ENCODE peak calls at places on chromosomes 12 and 14, in ten cellular contexts. One of them, this sample, is unnamed.

GRCh38 chr14:42028607-42029006 is 421.9 kb downstream of the LRFN5 start:
- DNase-seq in kidney: no peak
- DNase-seq in HFFc6: no peak
- DNase-seq in MM.1S: no peak
- DNase-seq in foreskin keratinocyte: no peak
- DNase-seq in tibial nerve: no peak
- DNase-seq in endothelial cell: no peak
- DNase-seq in foreskin fibroblast: no peak
- DNase-seq in hepatocyte: no peak
- DNase-seq in progenitor cell of endocrine pancreas: no peak
- DNase-seq in this sample: no peak

GRCh38 chr14:89185919-89186849 is 230.8 kb downstream of the FOXN3 start:
- DNase-seq in kidney: no peak
- DNase-seq in HFFc6: peak; percentile 89
- DNase-seq in MM.1S: no peak
- DNase-seq in foreskin keratinocyte: peak; percentile 91
- DNase-seq in tibial nerve: no peak
- DNase-seq in endothelial cell: no peak
- DNase-seq in foreskin fibroblast: peak; percentile 35
- DNase-seq in hepatocyte: peak; percentile 68
- DNase-seq in progenitor cell of endocrine pancreas: no peak
- DNase-seq in this sample: no peak

GRCh38 chr14:59464651-59465569 is at the start of gene GPR135:
- DNase-seq in kidney: peak; percentile 90
- DNase-seq in HFFc6: peak; percentile 30
- DNase-seq in MM.1S: peak; percentile 22
- DNase-seq in foreskin keratinocyte: peak; percentile 31
- DNase-seq in tibial nerve: peak; percentile 40
- DNase-seq in endothelial cell: peak; percentile 66
- DNase-seq in foreskin fibroblast: peak; percentile 35
- DNase-seq in hepatocyte: peak; percentile 81
- DNase-seq in progenitor cell of endocrine pancreas: peak; percentile 67
- DNase-seq in this sample: peak; percentile 80

GRCh38 chr12:57730336-57731067 is 8.0 kb downstream of the AGAP2 start:
- DNase-seq in kidney: no peak
- DNase-seq in HFFc6: no peak
- DNase-seq in MM.1S: no peak
- DNase-seq in foreskin keratinocyte: no peak
- DNase-seq in tibial nerve: no peak
- DNase-seq in endothelial cell: no peak
- DNase-seq in foreskin fibroblast: no peak
- DNase-seq in hepatocyte: no peak
- DNase-seq in progenitor cell of endocrine pancreas: no peak
- DNase-seq in this sample: no peak

GRCh38 chr12:51890511-51891171 is 2.7 kb downstream of the ANKRD33 start:
- DNase-seq in kidney: no peak
- DNase-seq in HFFc6: no peak
- DNase-seq in MM.1S: no peak
- DNase-seq in foreskin keratinocyte: no peak
- DNase-seq in tibial nerve: no peak
- DNase-seq in endothelial cell: no peak
- DNase-seq in foreskin fibroblast: no peak
- DNase-seq in hepatocyte: no peak
- DNase-seq in progenitor cell of endocrine pancreas: no peak
- DNase-seq in this sample: no peak

GRCh38 chr12:20463920-20464524 is 95.7 kb downstream of the PDE3A start:
- DNase-seq in kidney: no peak
- DNase-seq in HFFc6: peak; percentile 16
- DNase-seq in MM.1S: peak; percentile 26
- DNase-seq in foreskin keratinocyte: peak; percentile 1
- DNase-seq in tibial nerve: no peak
- DNase-seq in endothelial cell: no peak
- DNase-seq in foreskin fibroblast: no peak
- DNase-seq in hepatocyte: peak; percentile 17
- DNase-seq in progenitor cell of endocrine pancreas: no peak
- DNase-seq in this sample: peak; percentile 7

GRCh38 chr12:132427177-132427725 is 62.7 kb upstream of the FBRSL1 start:
- DNase-seq in kidney: no peak
- DNase-seq in HFFc6: no peak
- DNase-seq in MM.1S: no peak
- DNase-seq in foreskin keratinocyte: no peak
- DNase-seq in tibial nerve: no peak
- DNase-seq in endothelial cell: no peak
- DNase-seq in foreskin fibroblast: no peak
- DNase-seq in hepatocyte: no peak
- DNase-seq in progenitor cell of endocrine pancreas: no peak
- DNase-seq in this sample: no peak

GRCh38 chr12:117090388-117090787 is 8.8 kb downstream of the TESC start:
- DNase-seq in kidney: no peak
- DNase-seq in HFFc6: no peak
- DNase-seq in MM.1S: no peak
- DNase-seq in foreskin keratinocyte: no peak
- DNase-seq in tibial nerve: no peak
- DNase-seq in endothelial cell: no peak
- DNase-seq in foreskin fibroblast: no peak
- DNase-seq in hepatocyte: no peak
- DNase-seq in progenitor cell of endocrine pancreas: no peak
- DNase-seq in this sample: no peak

DNA sequence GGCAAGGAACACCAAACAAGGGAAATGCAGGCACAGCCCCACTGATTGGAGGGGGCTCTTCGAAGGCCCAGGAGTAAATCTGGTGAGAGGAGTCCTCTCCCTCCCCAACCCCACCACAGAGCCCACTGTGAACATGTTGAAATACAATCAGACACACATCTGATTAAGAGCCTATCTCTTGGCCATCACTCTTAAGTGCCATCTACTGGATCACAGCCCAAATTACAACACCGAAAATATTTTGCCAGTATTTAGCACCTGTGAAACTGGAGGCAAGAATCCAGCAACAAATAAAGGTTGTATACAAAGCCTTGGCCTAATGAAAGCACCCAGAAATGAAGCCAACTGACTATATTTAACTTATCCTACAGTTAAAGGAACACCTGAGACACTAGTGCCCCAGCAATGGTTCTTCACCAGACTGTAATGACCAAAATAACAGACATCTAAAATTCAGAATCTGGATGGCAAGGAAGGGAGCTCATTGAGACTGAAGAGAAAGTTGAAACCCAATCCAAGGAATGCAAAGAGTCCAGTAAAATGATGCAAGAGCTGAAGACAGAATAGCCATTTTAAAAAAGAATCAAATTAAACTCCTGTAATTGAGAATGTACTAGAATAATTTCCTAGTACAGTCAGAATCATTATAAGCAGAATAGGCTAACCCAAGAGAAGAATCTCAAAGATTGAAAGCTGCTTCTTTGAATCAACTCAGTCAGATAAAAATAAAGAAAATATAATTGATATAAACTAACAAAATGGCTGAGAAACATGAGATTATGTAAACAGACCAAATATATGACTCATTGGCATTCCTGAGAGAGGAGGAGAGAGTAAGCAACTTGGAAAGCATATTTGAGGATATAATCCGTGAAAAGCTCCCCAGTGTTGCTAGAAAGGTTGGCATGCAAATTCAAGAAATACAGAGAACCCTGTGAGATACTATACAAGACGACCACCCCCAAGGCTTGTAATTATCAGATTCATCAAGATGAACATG is 1117.0 kb downstream of the FLRT2 start:
- DNase-seq in kidney: no peak
- DNase-seq in HFFc6: peak; percentile 56
- DNase-seq in MM.1S: peak; percentile 36
- DNase-seq in foreskin keratinocyte: peak; percentile 26
- DNase-seq in tibial nerve: no peak
- DNase-seq in endothelial cell: no peak
- DNase-seq in foreskin fibroblast: peak; percentile 9
- DNase-seq in hepatocyte: no peak
- DNase-seq in progenitor cell of endocrine pancreas: no peak
- DNase-seq in this sample: no peak
- TF ChIP-seq CTCF in kidney: no peak
- TF ChIP-seq CTCF in HFFc6: peak; percentile 51
- TF ChIP-seq CTCF in MM.1S: peak; percentile 51
- TF ChIP-seq CTCF in foreskin keratinocyte: peak; percentile 53
- TF ChIP-seq CTCF in tibial nerve: no peak
- TF ChIP-seq CTCF in endothelial cell: no peak
- TF ChIP-seq CTCF in foreskin fibroblast: no peak
- TF ChIP-seq CTCF in hepatocyte: no peak
- TF ChIP-seq CTCF in progenitor cell of endocrine pancreas: no peak
- TF ChIP-seq CTCF in this sample: peak; percentile 17

DNA sequence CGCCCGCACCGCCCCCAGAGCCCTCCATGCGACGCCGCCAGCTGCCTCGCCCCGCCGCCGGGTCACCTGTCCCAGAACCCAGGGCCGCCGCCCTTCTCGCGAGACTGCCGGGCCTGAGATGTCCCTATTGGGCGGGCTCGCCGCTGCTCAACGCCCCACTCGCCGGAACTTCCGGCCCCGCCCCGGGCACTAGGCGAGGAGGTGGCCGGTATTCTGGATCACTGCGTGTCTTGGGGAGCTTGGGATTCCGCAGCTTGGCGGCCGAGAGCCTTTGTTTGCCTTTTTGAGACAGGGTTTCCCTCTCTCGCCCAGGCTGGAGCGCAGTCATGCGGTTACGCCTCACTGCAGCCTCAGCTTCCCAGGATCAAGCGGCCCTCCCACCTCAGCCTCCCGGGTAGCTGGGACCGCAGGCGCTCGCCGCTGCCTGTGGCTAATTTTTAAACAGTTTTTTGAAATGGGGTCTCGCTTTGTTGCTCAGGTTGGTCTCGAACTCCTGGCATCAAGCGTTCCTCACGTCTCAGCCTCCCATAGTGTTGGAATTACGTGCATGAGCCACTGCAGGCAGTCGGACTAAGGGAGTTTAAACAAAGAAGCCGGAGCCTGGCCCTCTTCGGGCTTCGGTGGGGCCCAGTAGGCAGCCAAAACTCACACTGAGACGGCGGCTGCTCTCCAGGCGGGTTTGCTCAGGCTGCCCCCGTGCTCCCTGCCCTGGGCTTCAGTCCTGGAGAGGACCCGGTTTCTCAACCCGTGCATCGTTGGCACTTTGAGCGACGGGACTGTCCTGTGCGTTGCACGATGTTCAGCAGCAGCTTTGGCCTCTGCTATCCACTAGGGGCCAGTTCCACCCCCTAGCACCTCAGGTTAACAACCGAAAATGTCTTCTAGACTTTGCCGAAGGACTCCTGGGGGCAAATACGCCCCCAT is at the start of gene SLC15A4:
- DNase-seq in kidney: peak; percentile 99
- DNase-seq in HFFc6: peak; percentile 87
- DNase-seq in MM.1S: peak; percentile 87
- DNase-seq in foreskin keratinocyte: peak; percentile 79
- DNase-seq in tibial nerve: peak; percentile 94
- DNase-seq in endothelial cell: peak; percentile 78
- DNase-seq in foreskin fibroblast: peak; percentile 91
- DNase-seq in hepatocyte: peak; percentile 98
- DNase-seq in progenitor cell of endocrine pancreas: peak; percentile 95
- DNase-seq in this sample: peak; percentile 97
- TF ChIP-seq CTCF in kidney: no peak
- TF ChIP-seq CTCF in HFFc6: peak; percentile 25
- TF ChIP-seq CTCF in MM.1S: no peak
- TF ChIP-seq CTCF in foreskin keratinocyte: peak; percentile 23
- TF ChIP-seq CTCF in tibial nerve: no peak
- TF ChIP-seq CTCF in endothelial cell: no peak
- TF ChIP-seq CTCF in foreskin fibroblast: peak; percentile 37
- TF ChIP-seq CTCF in hepatocyte: no peak
- TF ChIP-seq CTCF in progenitor cell of endocrine pancreas: peak; percentile 22
- TF ChIP-seq CTCF in this sample: peak; percentile 26

GRCh38 chr14:60515696-60516284 is 6.8 kb downstream of the SIX6 start:
- DNase-seq in kidney: no peak
- DNase-seq in HFFc6: no peak
- DNase-seq in MM.1S: no peak
- DNase-seq in foreskin keratinocyte: no peak
- DNase-seq in tibial nerve: no peak
- DNase-seq in endothelial cell: peak; percentile 35
- DNase-seq in foreskin fibroblast: no peak
- DNase-seq in hepatocyte: no peak
- DNase-seq in progenitor cell of endocrine pancreas: peak; percentile 31
- DNase-seq in this sample: peak; percentile 13

GRCh38 chr14:60510976-60511599 is 2.1 kb downstream of the SIX6 start:
- DNase-seq in kidney: no peak
- DNase-seq in HFFc6: no peak
- DNase-seq in MM.1S: no peak
- DNase-seq in foreskin keratinocyte: no peak
- DNase-seq in tibial nerve: no peak
- DNase-seq in endothelial cell: no peak
- DNase-seq in foreskin fibroblast: no peak
- DNase-seq in hepatocyte: no peak
- DNase-seq in progenitor cell of endocrine pancreas: no peak
- DNase-seq in this sample: no peak

GRCh38 chr14:60515244-60515695 is 6.3 kb downstream of the SIX6 start:
- DNase-seq in kidney: no peak
- DNase-seq in HFFc6: no peak
- DNase-seq in MM.1S: no peak
- DNase-seq in foreskin keratinocyte: no peak
- DNase-seq in tibial nerve: no peak
- DNase-seq in endothelial cell: peak; percentile 50
- DNase-seq in foreskin fibroblast: no peak
- DNase-seq in hepatocyte: peak; percentile 24
- DNase-seq in progenitor cell of endocrine pancreas: no peak
- DNase-seq in this sample: no peak

GRCh38 chr14:60512952-60513554 is 4.1 kb downstream of the SIX6 start:
- DNase-seq in kidney: no peak
- DNase-seq in HFFc6: no peak
- DNase-seq in MM.1S: no peak
- DNase-seq in foreskin keratinocyte: no peak
- DNase-seq in tibial nerve: no peak
- DNase-seq in endothelial cell: no peak
- DNase-seq in foreskin fibroblast: no peak
- DNase-seq in hepatocyte: no peak
- DNase-seq in progenitor cell of endocrine pancreas: no peak
- DNase-seq in this sample: no peak

DNA sequence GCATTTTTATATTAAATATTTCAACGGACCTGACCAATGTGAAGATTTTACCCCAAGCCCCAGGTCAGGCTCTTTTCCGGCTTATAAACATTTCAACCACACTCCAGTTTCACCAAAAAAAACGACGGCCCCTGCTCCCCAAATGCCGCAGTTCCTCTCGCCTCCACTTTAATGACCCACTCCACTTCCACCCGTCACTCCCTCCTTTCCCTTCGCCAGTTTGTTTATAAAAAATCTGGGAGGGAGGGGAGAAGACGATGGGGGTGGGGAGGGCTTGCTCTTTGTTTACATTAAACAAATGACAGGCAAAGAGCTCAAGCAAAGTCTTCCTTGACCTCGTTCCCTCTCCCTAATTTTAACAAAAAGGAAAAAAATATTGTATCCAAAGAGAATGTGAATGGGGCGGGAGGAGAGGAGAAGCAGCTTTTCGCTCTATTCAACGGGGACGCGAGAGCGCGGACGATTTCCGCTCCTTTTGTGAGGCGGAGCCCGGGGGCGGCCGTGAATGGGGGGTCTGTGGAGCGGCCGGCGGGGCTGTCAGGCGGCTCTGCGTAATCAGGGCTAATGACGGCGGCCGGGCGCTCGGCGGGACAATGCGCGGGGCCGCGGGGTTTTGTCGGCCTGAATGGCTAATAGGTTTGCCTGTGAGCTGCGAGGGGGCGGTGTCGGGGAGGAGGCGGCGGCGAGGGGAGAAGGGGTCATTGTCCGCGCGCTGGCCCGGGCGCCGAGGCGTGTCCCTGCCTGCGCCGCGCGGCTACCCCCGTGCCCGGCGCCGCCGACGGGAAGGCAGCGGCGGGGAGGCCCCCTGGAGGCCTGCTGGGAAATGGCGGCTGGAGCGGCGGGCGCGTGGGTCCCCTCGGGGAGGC is 5.7 kb downstream of the SIX6 start:
- DNase-seq in kidney: no peak
- DNase-seq in HFFc6: no peak
- DNase-seq in MM.1S: no peak
- DNase-seq in foreskin keratinocyte: no peak
- DNase-seq in tibial nerve: no peak
- DNase-seq in endothelial cell: peak; percentile 85
- DNase-seq in foreskin fibroblast: no peak
- DNase-seq in hepatocyte: peak; percentile 57
- DNase-seq in progenitor cell of endocrine pancreas: peak; percentile 61
- DNase-seq in this sample: peak; percentile 56
- TF ChIP-seq CTCF in kidney: no peak
- TF ChIP-seq CTCF in HFFc6: no peak
- TF ChIP-seq CTCF in MM.1S: peak; percentile 25
- TF ChIP-seq CTCF in foreskin keratinocyte: peak; percentile 55
- TF ChIP-seq CTCF in tibial nerve: peak; percentile 48
- TF ChIP-seq CTCF in endothelial cell: peak; percentile 78
- TF ChIP-seq CTCF in foreskin fibroblast: no peak
- TF ChIP-seq CTCF in hepatocyte: peak; percentile 32
- TF ChIP-seq CTCF in progenitor cell of endocrine pancreas: peak; percentile 75
- TF ChIP-seq CTCF in this sample: peak; percentile 41

GRCh38 chr12:127107744-127108143 is 1159.2 kb upstream of the TMEM132C start:
- DNase-seq in kidney: no peak
- DNase-seq in HFFc6: peak; percentile 12
- DNase-seq in MM.1S: peak; percentile 26
- DNase-seq in foreskin keratinocyte: peak; percentile 88
- DNase-seq in tibial nerve: no peak
- DNase-seq in endothelial cell: no peak
- DNase-seq in foreskin fibroblast: peak; percentile 22
- DNase-seq in hepatocyte: no peak
- DNase-seq in progenitor cell of endocrine pancreas: no peak
- DNase-seq in this sample: no peak

GRCh38 chr12:127113945-127114344 is 1153.0 kb upstream of the TMEM132C start:
- DNase-seq in kidney: no peak
- DNase-seq in HFFc6: no peak
- DNase-seq in MM.1S: no peak
- DNase-seq in foreskin keratinocyte: no peak
- DNase-seq in tibial nerve: no peak
- DNase-seq in endothelial cell: no peak
- DNase-seq in foreskin fibroblast: no peak
- DNase-seq in hepatocyte: no peak
- DNase-seq in progenitor cell of endocrine pancreas: no peak
- DNase-seq in this sample: no peak

GRCh38 chr12:127106723-127107122 is 1160.2 kb upstream of the TMEM132C start:
- DNase-seq in kidney: no peak
- DNase-seq in HFFc6: no peak
- DNase-seq in MM.1S: no peak
- DNase-seq in foreskin keratinocyte: no peak
- DNase-seq in tibial nerve: no peak
- DNase-seq in endothelial cell: no peak
- DNase-seq in foreskin fibroblast: no peak
- DNase-seq in hepatocyte: no peak
- DNase-seq in progenitor cell of endocrine pancreas: no peak
- DNase-seq in this sample: no peak

DNA sequence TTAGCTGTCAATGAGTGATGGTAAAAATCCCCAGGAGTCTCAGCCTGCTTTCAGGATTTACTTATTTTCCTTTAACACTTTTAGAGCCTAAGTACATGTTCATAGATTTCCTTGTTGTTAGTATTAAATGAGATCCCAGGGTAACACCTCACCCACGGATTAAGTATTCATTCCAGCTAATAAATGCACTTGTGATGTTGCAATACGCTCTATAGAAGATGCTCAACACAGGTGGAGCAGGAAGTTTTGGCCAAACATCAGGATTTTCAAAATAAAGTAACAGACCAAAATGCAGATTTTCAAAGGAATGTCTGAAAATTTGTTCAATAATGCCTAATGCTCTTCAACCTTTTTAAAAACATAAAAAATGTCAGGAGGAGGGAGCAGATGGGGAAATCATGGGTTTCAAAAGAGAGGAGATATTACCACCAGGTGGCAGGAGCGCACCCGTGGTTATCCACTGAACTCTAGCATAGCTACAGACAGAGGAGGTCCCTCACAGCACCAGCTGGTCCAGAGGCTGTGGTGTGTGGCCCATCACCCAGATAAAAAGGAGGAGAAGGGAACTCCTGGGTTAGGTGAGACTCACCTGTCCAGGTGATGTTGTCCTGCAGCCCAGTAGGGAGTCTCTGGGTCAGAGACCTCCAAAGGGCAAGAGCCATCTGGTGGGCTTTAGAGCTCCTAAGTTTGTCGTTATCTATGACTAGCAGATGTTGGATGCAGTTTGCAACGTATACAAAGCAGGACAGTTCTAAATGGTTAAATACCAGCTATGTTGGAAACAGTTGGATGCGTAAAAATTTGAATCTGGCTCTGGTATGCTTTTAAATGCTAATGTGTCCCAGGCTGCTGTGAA is 1158.4 kb upstream of the TMEM132C start:
- DNase-seq in kidney: no peak
- DNase-seq in HFFc6: peak; percentile 61
- DNase-seq in MM.1S: peak; percentile 14
- DNase-seq in foreskin keratinocyte: peak; percentile 59
- DNase-seq in tibial nerve: peak; percentile 18
- DNase-seq in endothelial cell: no peak
- DNase-seq in foreskin fibroblast: peak; percentile 62
- DNase-seq in hepatocyte: peak; percentile 79
- DNase-seq in progenitor cell of endocrine pancreas: peak; percentile 17
- DNase-seq in this sample: peak; percentile 28
- TF ChIP-seq CTCF in kidney: peak; percentile 62
- TF ChIP-seq CTCF in HFFc6: peak; percentile 93
- TF ChIP-seq CTCF in MM.1S: peak; percentile 54
- TF ChIP-seq CTCF in foreskin keratinocyte: peak; percentile 81
- TF ChIP-seq CTCF in tibial nerve: peak; percentile 66
- TF ChIP-seq CTCF in endothelial cell: no peak
- TF ChIP-seq CTCF in foreskin fibroblast: peak; percentile 58
- TF ChIP-seq CTCF in hepatocyte: peak; percentile 75
- TF ChIP-seq CTCF in progenitor cell of endocrine pancreas: peak; percentile 72
- TF ChIP-seq CTCF in this sample: peak; percentile 21

This sample was measured in GM10248.